ENCODE peak calls at places on chromosomes 12 and 14, in nine cellular contexts. B is IMR-90, P is left ventricle myocardium inferior, Z is adipocyte, Y is body of pancreas, C is pancreas, O is Karpas-422, V is ovary, K is foreskin keratinocyte. G is an unnamed sample. For H3K27me3, the result is how much of the 10 kb centered on the place peaks cover.

GRCh38 chr14:72699852-72700257 is 194.0 kb downstream of the DPF3 start:
- DNase-seq in B (peak), P (peak), Z (peak), Y (no peak), C (no peak), O (no peak), V (no peak), K (peak), G (peak)

GRCh38 chr14:93042968-93043940 is 72.5 kb downstream of the ITPK1 start:
- DNase-seq in B (peak), P (peak), Z (peak), Y (peak), C (peak), O (no peak), V (no peak), K (peak), G (no peak)

GRCh38 chr12:51528852-51529545 is 62.0 kb upstream of the SCN8A start:
- DNase-seq in B (no peak), P (no peak), Z (no peak), Y (no peak), C (no peak), O (no peak), V (no peak), K (no peak), G (no peak)

GRCh38 chr12:68440068-68440581 is 108.0 kb upstream of the MDM1 start:
- DNase-seq in B (peak), P (no peak), Z (peak), Y (no peak), C (no peak), O (no peak), V (no peak), K (peak), G (no peak)

GRCh38 chr14:38536376-38537038 is 280.6 kb upstream of the CLEC14A start:
- DNase-seq in B (peak), P (no peak), Z (no peak), Y (no peak), C (no peak), O (no peak), V (no peak), K (no peak), G (no peak)

GRCh38 chr12:10082057-10082874 is 16.5 kb downstream of the CLEC1A start:
- DNase-seq in B (no peak), P (no peak), Z (no peak), Y (no peak), C (no peak), O (no peak), V (no peak), K (peak), G (no peak)

GRCh38 chr12:7075931-7076330 is 15.4 kb downstream of the C1S start:
- DNase-seq in B (peak), P (no peak), Z (peak), Y (no peak), C (no peak), O (no peak), V (no peak), K (no peak), G (no peak)

GRCh38 chr12:104276192-104277131 is 27.1 kb upstream of the EID3 start:
- DNase-seq in B (no peak), P (no peak), Z (no peak), Y (no peak), C (no peak), O (peak), V (no peak), K (no peak), G (no peak)

GRCh38 chr12:112283541-112283940 is 98.7 kb downstream of the HECTD4 start:
- DNase-seq in B (no peak), P (no peak), Z (peak), Y (no peak), C (no peak), O (no peak), V (no peak), K (peak), G (no peak)

GRCh38 chr12:77213316-77213715 is 147.9 kb upstream of the E2F7 start:
- DNase-seq in B (no peak), P (no peak), Z (no peak), Y (no peak), C (no peak), O (no peak), V (no peak), K (no peak), G (no peak)

GRCh38 chr14:68157971-68158371 is 338.4 kb downstream of the RAD51B start:
- DNase-seq in B (peak), P (no peak), Z (peak), Y (no peak), C (no peak), O (no peak), V (no peak), K (peak), G (no peak)

GRCh38 chr12:27285395-27285794 is 41.3 kb downstream of the STK38L start:
- DNase-seq in B (peak), P (no peak), Z (no peak), Y (no peak), C (no peak), O (no peak), V (no peak), K (no peak), G (no peak)

GRCh38 chr14:24315807-24316596 is 4.7 kb downstream of the LTB4R start:
- DNase-seq in B (no peak), P (peak), Z (no peak), Y (peak), C (no peak), O (no peak), V (peak), K (no peak), G (no peak)

DNA sequence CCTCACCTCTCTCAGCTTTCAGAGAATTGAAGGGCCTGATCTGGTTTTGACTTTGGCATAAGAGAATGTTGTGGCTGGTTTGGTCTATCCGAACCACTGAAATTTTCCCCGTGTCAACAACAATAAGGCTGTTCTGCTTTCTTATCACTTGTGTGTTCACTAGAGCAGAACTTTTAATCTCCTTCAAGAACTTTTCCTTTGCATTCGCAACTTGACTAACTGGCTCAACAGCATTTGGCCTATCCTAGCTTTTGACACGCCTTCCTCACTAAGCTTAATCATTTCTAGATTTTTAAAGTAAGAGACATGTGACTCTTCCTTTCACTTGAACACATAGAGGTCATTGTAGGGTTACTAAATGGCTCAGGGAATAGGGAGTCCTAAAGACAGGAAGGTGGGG is 25.9 kb upstream of the EDDM3A start:
- DNase-seq in B (no peak), P (no peak), Z (no peak), Y (peak), C (no peak), O (no peak), V (no peak), K (peak), G (no peak)
- H3K27me3 ChIP-seq in B (under half), P (under half), Z (under half), Y (under half), C (under half), O (under half), V (under half), K (under half), G (under half)

GRCh38 chr12:332581-333205 is 56.4 kb downstream of the KDM5A start:
- DNase-seq in B (no peak), P (no peak), Z (peak), Y (no peak), C (no peak), O (no peak), V (no peak), K (peak), G (no peak)

GRCh38 chr12:325886-326285 is 63.2 kb downstream of the KDM5A start:
- DNase-seq in B (no peak), P (no peak), Z (no peak), Y (no peak), C (no peak), O (peak), V (no peak), K (no peak), G (no peak)

GRCh38 chr12:334114-334513 is 55.0 kb downstream of the KDM5A start:
- DNase-seq in B (no peak), P (no peak), Z (peak), Y (no peak), C (no peak), O (no peak), V (no peak), K (no peak), G (no peak)

GRCh38 chr12:337039-337438 is 52.1 kb downstream of the KDM5A start:
- DNase-seq in B (no peak), P (no peak), Z (no peak), Y (no peak), C (no peak), O (no peak), V (no peak), K (no peak), G (no peak)

GRCh38 chr12:331287-331686 is 57.8 kb downstream of the KDM5A start:
- DNase-seq in B (no peak), P (no peak), Z (no peak), Y (no peak), C (no peak), O (no peak), V (no peak), K (no peak), G (no peak)
- H3K27me3 ChIP-seq in B (under half), P (under half), Z (under half), Y (under half), C (under half), O (under half), V (under half), K (under half), G (under half)

GRCh38 chr14:69484444-69485113 is at the start of gene PLEKHD1:
- DNase-seq in B (no peak), P (no peak), Z (no peak), Y (no peak), C (peak), O (no peak), V (no peak), K (no peak), G (no peak)
- H3K27me3 ChIP-seq in B (half or more), P (half or more), Z (half or more), Y (under half), C (under half), O (under half), V (under half), K (half or more), G (under half)

DNA sequence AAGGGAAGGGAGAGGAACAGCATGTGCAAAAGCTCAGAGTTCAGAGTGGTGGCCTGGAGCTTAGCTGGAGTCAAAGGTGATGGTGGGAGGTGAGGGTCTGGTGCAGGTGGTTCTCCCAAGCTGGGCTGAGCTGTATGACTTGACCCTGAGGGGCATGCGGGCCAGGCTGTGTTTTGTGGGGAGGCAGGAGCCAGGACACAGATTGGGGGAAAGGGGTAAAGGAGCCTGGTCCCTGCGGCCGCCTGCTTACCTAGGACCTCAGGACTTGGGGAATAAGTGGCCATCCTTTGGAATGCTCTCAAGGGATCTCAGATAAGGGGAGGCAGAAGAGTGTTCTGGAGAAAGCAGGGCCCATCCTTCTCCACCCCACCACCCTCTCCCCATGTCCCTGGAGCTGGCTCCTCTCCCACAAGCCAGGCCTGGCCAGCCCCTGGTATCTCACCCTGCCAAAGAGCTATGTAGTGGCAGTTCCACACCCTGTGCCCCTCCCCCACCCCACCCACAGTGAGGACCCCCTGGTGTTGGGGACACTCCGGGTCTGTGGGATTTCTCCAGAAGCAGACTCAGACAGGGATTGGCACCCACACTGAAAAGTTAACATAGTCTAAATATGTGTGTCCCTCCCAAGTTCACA is 19.9 kb upstream of the CEP170B start:
- DNase-seq in B (no peak), P (no peak), Z (no peak), Y (no peak), C (no peak), O (no peak), V (no peak), K (no peak), G (no peak)
- H3K27me3 ChIP-seq in B (half or more), P (half or more), Z (under half), Y (under half), C (under half), O (under half), V (under half), K (half or more), G (under half)

GRCh38 chr12:94684416-94684815 is 34.1 kb upstream of the TMCC3 start:
- DNase-seq in B (no peak), P (no peak), Z (no peak), Y (no peak), C (no peak), O (no peak), V (no peak), K (no peak), G (no peak)

GRCh38 chr12:94689002-94689645 is 38.8 kb upstream of the TMCC3 start:
- DNase-seq in B (peak), P (no peak), Z (peak), Y (no peak), C (no peak), O (no peak), V (no peak), K (no peak), G (no peak)

GRCh38 chr12:94690199-94690695 is 39.9 kb upstream of the TMCC3 start:
- DNase-seq in B (no peak), P (no peak), Z (peak), Y (no peak), C (no peak), O (no peak), V (no peak), K (no peak), G (no peak)

GRCh38 chr12:94689646-94690036 is 39.3 kb upstream of the TMCC3 start:
- DNase-seq in B (no peak), P (no peak), Z (peak), Y (no peak), C (no peak), O (no peak), V (peak), K (no peak), G (no peak)

GRCh38 chr12:94686834-94687628 is 36.7 kb upstream of the TMCC3 start:
- DNase-seq in B (no peak), P (no peak), Z (peak), Y (no peak), C (no peak), O (no peak), V (no peak), K (no peak), G (no peak)
- H3K27me3 ChIP-seq in B (under half), P (under half), Z (under half), Y (under half), C (under half), O (under half), V (under half), K (under half), G (under half)

G was measured in ascending aorta.